ENCODE peak calls at places on chromosomes 2 and 18, in eight cellular contexts. M, A, I, P, C, N, L and E are unnamed samples.

GRCh38 chr2:220533485-220533884 is 906.1 kb downstream of the SLC4A3 start:
- DNase-seq in M (no peak), A (peak; percentile 22), I (peak; percentile 57), P (no peak), C (no peak), N (peak; percentile 32), L (no peak), E (peak; percentile 84)

GRCh38 chr18:58049000-58049688 is 5.1 kb downstream of the NEDD4L start:
- DNase-seq in M (no peak), A (no peak), I (no peak), P (no peak), C (no peak), N (no peak), L (no peak), E (no peak)

GRCh38 chr2:182895169-182895568 is 28.7 kb upstream of the FRZB start:
- DNase-seq in M (no peak), A (no peak), I (no peak), P (no peak), C (no peak), N (no peak), L (no peak), E (no peak)

GRCh38 chr18:75201273-75201898 is 7.6 kb downstream of the PTGR3 start:
- DNase-seq in M (no peak), A (no peak), I (peak; percentile 61), P (peak; percentile 68), C (no peak), N (no peak), L (no peak), E (no peak)

GRCh38 chr2:196258407-196258806 is 87.0 kb upstream of the STK17B start:
- DNase-seq in M (no peak), A (no peak), I (no peak), P (no peak), C (no peak), N (no peak), L (no peak), E (no peak)

GRCh38 chr18:75679347-75679746 is 251.8 kb upstream of the SMIM21 start:
- DNase-seq in M (peak; percentile 31), A (no peak), I (peak; percentile 52), P (no peak), C (no peak), N (peak; percentile 36), L (peak; percentile 70), E (no peak)

GRCh38 chr2:17805717-17806354 is 10.4 kb upstream of the MSGN1 start:
- DNase-seq in M (no peak), A (no peak), I (no peak), P (no peak), C (no peak), N (no peak), L (no peak), E (no peak)

GRCh38 chr18:80171190-80171872 is 62.3 kb downstream of the ADNP2 start:
- DNase-seq in M (no peak), A (peak; percentile 53), I (peak; percentile 63), P (peak; percentile 61), C (peak; percentile 36), N (peak; percentile 50), L (peak; percentile 70), E (no peak)

GRCh38 chr2:210399440-210400041 is 77.0 kb downstream of the LANCL1 start:
- DNase-seq in M (no peak), A (no peak), I (peak; percentile 25), P (no peak), C (peak; percentile 27), N (peak; percentile 42), L (no peak), E (no peak)

GRCh38 chr2:80328033-80328635 is 23.6 kb upstream of the LRRTM1 start:
- DNase-seq in M (no peak), A (no peak), I (no peak), P (no peak), C (peak; percentile 13), N (no peak), L (no peak), E (no peak)

GRCh38 chr2:152134488-152135280 is 35.8 kb upstream of the CACNB4 start:
- DNase-seq in M (no peak), A (no peak), I (peak; percentile 49), P (no peak), C (no peak), N (peak; percentile 42), L (no peak), E (peak; percentile 72)

GRCh38 chr2:58708565-58708964 is 467.4 kb upstream of the FANCL start:
- DNase-seq in M (no peak), A (no peak), I (no peak), P (no peak), C (no peak), N (no peak), L (no peak), E (no peak)

GRCh38 chr2:119753041-119753929 is 6.4 kb upstream of the PTPN4 start:
- DNase-seq in M (no peak), A (peak; percentile 80), I (peak; percentile 73), P (no peak), C (peak; percentile 48), N (peak; percentile 73), L (no peak), E (peak; percentile 49)

GRCh38 chr2:86453838-86454237 is 12.7 kb downstream of the KDM3A start:
- DNase-seq in M (peak; percentile 68), A (no peak), I (peak; percentile 64), P (peak; percentile 83), C (no peak), N (peak; percentile 92), L (no peak), E (peak; percentile 51)

GRCh38 chr2:241272722-241273551 is 42.5 kb downstream of the HDLBP start:
- DNase-seq in M (peak; percentile 74), A (peak; percentile 61), I (peak; percentile 52), P (peak; percentile 74), C (peak; percentile 76), N (peak; percentile 64), L (peak; percentile 80), E (peak; percentile 36)

DNA sequence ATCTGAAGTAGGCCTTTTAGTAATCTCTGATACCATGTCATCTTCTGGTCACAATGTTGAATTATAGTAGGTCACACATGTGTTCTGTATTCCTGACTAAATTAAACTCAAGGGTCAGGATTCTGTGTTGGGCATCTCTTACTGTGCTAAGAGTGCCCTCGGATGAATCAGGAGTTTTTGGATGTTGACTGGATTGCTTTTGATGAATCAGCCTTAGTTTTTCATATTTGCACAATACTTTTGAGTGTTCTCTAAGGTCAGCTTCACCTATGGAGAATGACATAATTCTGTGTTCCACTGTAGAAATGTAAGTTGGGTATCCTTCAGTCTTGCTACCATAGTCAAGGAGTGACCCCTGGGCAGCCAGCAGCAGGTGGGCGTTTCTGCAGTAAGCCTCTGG is 190.1 kb downstream of the PTPRM start:
- DNase-seq in M (no peak), A (no peak), I (peak; percentile 56), P (no peak), C (no peak), N (no peak), L (no peak), E (no peak)
- TF ChIP-seq CTCF in M (no peak), A (no peak), I (no peak), P (no peak), C (no peak), N (no peak), L (no peak), E (no peak)

DNA sequence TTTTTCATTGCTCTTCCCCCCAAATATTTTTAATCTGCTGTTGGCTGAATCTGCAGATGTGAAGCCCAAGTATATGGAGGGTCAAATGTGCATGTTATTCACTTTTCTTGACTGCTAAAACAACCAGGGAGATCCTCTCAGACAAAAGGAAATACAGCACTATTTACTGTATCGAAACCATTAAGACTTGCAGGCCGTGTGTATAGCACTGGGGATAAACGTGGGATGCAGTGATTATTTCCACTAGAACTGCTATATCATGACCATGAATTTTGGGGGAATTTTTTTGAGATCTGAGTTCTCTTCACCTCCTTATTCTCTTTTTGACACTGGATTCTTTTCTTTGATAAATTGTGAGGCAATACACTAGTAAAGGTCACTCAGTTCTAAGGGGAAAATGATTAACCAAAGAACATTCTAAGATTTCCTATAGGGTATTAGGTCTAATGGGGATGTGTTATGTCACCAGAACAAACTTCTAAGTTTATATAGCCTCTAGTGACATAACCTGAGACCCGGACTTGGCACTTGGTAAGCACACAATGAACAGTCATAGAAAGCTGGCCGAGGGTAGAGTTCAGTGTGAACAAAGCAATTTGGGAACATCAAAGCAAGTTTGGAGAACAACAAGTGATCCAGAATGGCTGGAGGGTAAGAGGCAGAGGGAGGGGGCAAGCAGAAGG is 14.9 kb upstream of the UGT1A1 start:
- DNase-seq in M (no peak), A (no peak), I (no peak), P (no peak), C (no peak), N (no peak), L (no peak), E (no peak)
- H3K4me3 ChIP-seq in M (no peak overlapping the region), A (no peak overlapping the region), I (no peak overlapping the region), P (no peak overlapping the region), C (no peak overlapping the region), N (no peak overlapping the region), L (no peak overlapping the region), E (no peak overlapping the region)

DNA sequence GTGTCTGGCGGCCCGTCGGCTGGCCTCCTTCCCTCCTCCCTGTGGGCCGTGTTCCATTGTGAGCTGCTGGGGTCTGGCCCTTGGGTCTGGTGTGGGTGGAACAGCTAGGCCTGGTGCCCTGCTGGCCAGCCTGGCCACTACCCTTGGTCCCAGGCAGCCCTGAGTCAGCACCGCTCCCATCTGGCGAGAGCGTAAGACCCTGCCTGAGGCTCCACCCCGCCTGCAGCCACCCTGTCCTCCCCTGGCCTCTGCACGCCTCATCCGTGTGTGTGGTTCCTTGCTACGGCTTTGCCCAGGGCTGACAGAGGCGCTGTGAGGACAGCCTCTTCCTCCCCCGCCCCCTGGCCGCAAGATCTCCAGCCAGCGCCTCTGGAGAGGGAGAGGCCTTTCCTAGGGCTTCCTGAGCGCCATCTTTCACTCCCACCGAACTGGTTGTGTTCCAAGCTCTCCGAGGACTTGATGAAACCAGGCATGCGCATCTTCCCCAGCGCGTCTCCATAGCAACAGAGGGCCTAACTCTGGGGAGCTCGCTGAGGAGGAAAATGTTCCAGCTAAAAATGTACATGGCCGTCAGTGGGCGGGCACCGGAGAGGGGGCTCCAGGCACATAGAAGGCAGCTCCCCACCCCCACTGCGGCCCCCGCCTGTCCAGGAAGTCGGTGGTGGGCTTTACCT is 83.0 kb downstream of the STPG4 start:
- DNase-seq in M (peak; percentile 89), A (no peak), I (peak; percentile 99), P (no peak), C (no peak), N (peak; percentile 99), L (peak; percentile 91), E (peak; percentile 80)
- TF ChIP-seq CTCF in M (peak; percentile 46), A (no peak), I (peak; percentile 41), P (no peak), C (peak; percentile 31), N (peak; percentile 24), L (no peak), E (peak; percentile 47)

DNA sequence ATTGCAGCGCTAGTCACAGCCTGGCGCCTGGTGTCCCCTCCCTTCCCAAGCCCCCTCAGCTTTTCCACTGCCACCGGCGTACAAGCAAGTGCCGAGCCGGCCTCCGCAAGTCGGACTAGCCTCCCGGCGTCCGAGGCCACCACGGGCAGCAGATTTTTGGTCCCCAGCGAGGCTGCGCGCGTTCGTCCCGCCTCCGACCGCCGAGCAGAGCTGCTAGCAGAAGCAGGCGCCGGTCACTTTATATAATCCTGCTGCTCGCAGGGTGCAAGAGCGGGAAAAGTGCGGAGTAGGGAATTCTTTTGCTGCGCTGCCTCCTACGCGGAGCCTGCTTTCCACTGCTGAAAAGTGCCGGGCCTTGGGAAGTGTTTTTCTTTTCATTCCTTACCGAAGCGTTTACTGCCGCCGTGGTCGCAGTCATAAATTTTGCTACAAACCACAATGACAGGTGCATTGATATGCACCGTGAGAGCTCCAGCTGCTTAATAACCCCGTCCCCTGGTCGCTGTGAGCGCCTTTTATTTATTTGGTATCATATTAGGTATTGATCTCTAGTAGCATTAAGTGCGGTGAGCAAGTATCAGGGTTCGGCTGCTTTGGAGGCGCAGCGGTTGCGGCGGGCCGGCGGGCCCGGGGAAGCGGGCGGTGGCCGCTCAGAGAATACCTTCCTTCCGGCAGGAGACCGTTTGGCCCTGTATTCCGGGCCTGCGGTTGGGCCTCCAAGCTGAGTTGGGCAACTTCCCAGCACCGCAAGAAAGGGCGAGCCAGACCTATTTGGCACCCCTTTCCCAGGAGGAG is 7.9 kb downstream of the HOXD3 start:
- DNase-seq in M (no peak), A (no peak), I (no peak), P (no peak), C (no peak), N (no peak), L (no peak), E (no peak)
- H3K4me3 ChIP-seq in M (peak overlapping the region; percentile 33), A (no peak overlapping the region), I (no peak overlapping the region), P (no peak overlapping the region), C (no peak overlapping the region), N (no peak overlapping the region), L (no peak overlapping the region), E (no peak overlapping the region)